ENCODE peak calls at places on chromosomes 2 and 18, in four cellular contexts. One of them, this sample, is unnamed. For H3K4me1, the result is how much of the 10 kb centered on the place peaks cover.

GRCh38 chr2:234823877-234824376 is 127.9 kb upstream of the SH3BP4 start:
- DNase-seq in naive thymus-derived CD4-positive, alpha-beta T cell: no peak
- DNase-seq in sigmoid colon: peak
- DNase-seq in lower lobe of right lung: no peak
- DNase-seq in this sample: no peak

GRCh38 chr2:73827018-73827417 is 1.7 kb upstream of the STAMBP start:
- DNase-seq in naive thymus-derived CD4-positive, alpha-beta T cell: no peak
- DNase-seq in sigmoid colon: no peak
- DNase-seq in lower lobe of right lung: no peak
- DNase-seq in this sample: no peak

GRCh38 chr2:125172181-125172580 is 1147.1 kb downstream of the CNTNAP5 start:
- DNase-seq in naive thymus-derived CD4-positive, alpha-beta T cell: no peak
- DNase-seq in sigmoid colon: no peak
- DNase-seq in lower lobe of right lung: no peak
- DNase-seq in this sample: no peak

GRCh38 chr2:235866373-235866772 is 301.8 kb downstream of the GBX2 start:
- DNase-seq in naive thymus-derived CD4-positive, alpha-beta T cell: no peak
- DNase-seq in sigmoid colon: no peak
- DNase-seq in lower lobe of right lung: no peak
- DNase-seq in this sample: no peak

GRCh38 chr2:120554625-120555032 is 181.0 kb upstream of the GLI2 start:
- DNase-seq in naive thymus-derived CD4-positive, alpha-beta T cell: no peak
- DNase-seq in sigmoid colon: no peak
- DNase-seq in lower lobe of right lung: no peak
- DNase-seq in this sample: no peak

GRCh38 chr2:231693956-231694355 is 14.4 kb upstream of the PTMA start:
- DNase-seq in naive thymus-derived CD4-positive, alpha-beta T cell: no peak
- DNase-seq in sigmoid colon: no peak
- DNase-seq in lower lobe of right lung: no peak
- DNase-seq in this sample: no peak

GRCh38 chr2:187640926-187641510 is 86.8 kb upstream of the TFPI start:
- DNase-seq in naive thymus-derived CD4-positive, alpha-beta T cell: no peak
- DNase-seq in sigmoid colon: no peak
- DNase-seq in lower lobe of right lung: no peak
- DNase-seq in this sample: no peak

GRCh38 chr2:60553992-60554648 is 666 bp upstream of the BCL11A start:
- DNase-seq in naive thymus-derived CD4-positive, alpha-beta T cell: no peak
- DNase-seq in sigmoid colon: no peak
- DNase-seq in lower lobe of right lung: peak
- DNase-seq in this sample: no peak

GRCh38 chr2:207330912-207331311 is 165.2 kb upstream of the KLF7 start:
- DNase-seq in naive thymus-derived CD4-positive, alpha-beta T cell: no peak
- DNase-seq in sigmoid colon: no peak
- DNase-seq in lower lobe of right lung: no peak
- DNase-seq in this sample: no peak

DNA sequence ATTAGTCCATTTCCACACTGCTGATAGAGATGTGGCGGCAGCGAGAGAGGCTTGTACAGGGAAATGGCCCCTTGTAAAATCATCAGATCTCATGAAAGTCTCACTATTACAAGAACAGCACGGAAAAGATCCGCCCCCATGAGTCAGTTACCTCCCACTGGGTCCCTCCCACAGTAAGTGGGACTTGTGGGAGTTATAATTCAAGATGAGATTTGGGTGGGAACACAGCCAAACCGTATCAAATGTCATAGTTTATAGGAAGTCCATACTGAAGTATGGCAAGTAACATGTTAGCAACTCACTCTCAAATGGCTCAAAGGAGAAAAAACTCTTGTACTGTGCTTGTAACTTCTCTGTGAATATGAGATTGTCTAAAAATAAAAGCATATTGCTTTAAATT is 56.1 kb downstream of the FARP2 start:
- DNase-seq in naive thymus-derived CD4-positive, alpha-beta T cell: no peak
- DNase-seq in sigmoid colon: no peak
- DNase-seq in lower lobe of right lung: no peak
- DNase-seq in this sample: no peak
- H3K27ac ChIP-seq in naive thymus-derived CD4-positive, alpha-beta T cell: no peak
- H3K27ac ChIP-seq in sigmoid colon: no peak
- H3K27ac ChIP-seq in lower lobe of right lung: no peak
- H3K27ac ChIP-seq in this sample: no peak

GRCh38 chr2:218516614-218517013 is 51.5 kb downstream of the USP37 start:
- DNase-seq in naive thymus-derived CD4-positive, alpha-beta T cell: peak
- DNase-seq in sigmoid colon: no peak
- DNase-seq in lower lobe of right lung: no peak
- DNase-seq in this sample: peak
- H3K4me3 ChIP-seq in naive thymus-derived CD4-positive, alpha-beta T cell: no peak
- H3K4me3 ChIP-seq in sigmoid colon: no peak
- H3K4me3 ChIP-seq in lower lobe of right lung: no peak
- H3K4me3 ChIP-seq in this sample: no peak

GRCh38 chr18:57776354-57776753 is 26.8 kb downstream of the ATP8B1 start:
- DNase-seq in naive thymus-derived CD4-positive, alpha-beta T cell: no peak
- DNase-seq in sigmoid colon: no peak
- DNase-seq in lower lobe of right lung: no peak
- DNase-seq in this sample: no peak
- H3K4me1 ChIP-seq in naive thymus-derived CD4-positive, alpha-beta T cell: under half
- H3K4me1 ChIP-seq in sigmoid colon: under half
- H3K4me1 ChIP-seq in lower lobe of right lung: under half
- H3K4me1 ChIP-seq in this sample: under half

GRCh38 chr2:9364373-9364772 is 59.0 kb downstream of the ITGB1BP1 start:
- DNase-seq in naive thymus-derived CD4-positive, alpha-beta T cell: no peak
- DNase-seq in sigmoid colon: no peak
- DNase-seq in lower lobe of right lung: no peak
- DNase-seq in this sample: no peak
- H3K27ac ChIP-seq in naive thymus-derived CD4-positive, alpha-beta T cell: no peak
- H3K27ac ChIP-seq in sigmoid colon: no peak
- H3K27ac ChIP-seq in lower lobe of right lung: no peak
- H3K27ac ChIP-seq in this sample: no peak

DNA sequence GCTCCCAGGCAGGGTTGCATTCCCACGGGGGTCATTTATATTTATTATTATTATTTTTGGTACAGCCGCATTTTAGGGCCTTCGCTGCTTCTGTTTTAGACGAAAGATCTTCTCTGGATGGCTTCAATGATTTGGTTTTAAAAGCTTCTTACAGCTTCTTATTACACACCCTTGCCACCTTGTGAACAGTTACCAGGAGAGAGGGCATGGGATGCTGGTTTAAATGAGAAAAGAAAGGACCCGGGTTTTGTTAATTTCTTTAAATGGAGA is 1.7 kb downstream of the SH3RF3 start:
- DNase-seq in naive thymus-derived CD4-positive, alpha-beta T cell: no peak
- DNase-seq in sigmoid colon: no peak
- DNase-seq in lower lobe of right lung: no peak
- DNase-seq in this sample: no peak
- H3K4me3 ChIP-seq in naive thymus-derived CD4-positive, alpha-beta T cell: no peak
- H3K4me3 ChIP-seq in sigmoid colon: peak
- H3K4me3 ChIP-seq in lower lobe of right lung: peak
- H3K4me3 ChIP-seq in this sample: no peak

GRCh38 chr18:13218376-13219011 is at the start of gene LDLRAD4:
- DNase-seq in naive thymus-derived CD4-positive, alpha-beta T cell: peak
- DNase-seq in sigmoid colon: peak
- DNase-seq in lower lobe of right lung: no peak
- DNase-seq in this sample: peak
- H3K4me1 ChIP-seq in naive thymus-derived CD4-positive, alpha-beta T cell: under half
- H3K4me1 ChIP-seq in sigmoid colon: half or more
- H3K4me1 ChIP-seq in lower lobe of right lung: half or more
- H3K4me1 ChIP-seq in this sample: under half

DNA sequence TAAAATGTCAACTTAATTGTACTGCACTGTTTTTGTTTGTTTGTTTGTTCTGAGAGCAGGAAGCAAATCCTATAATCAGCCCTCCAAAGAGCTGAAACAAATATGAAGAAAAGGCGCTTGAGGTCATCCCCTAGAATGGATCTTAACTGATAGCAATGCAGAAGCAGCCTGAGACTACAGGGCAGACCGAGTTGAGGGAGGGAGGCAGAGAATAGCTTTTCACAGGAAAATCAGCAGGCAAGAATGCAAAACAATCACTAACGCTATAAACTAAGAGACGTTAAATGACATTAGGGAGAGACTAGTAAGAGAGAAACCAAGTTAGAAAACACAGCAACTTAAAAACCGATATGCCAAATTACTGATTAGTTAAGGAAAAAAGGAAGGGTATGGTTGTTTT is 37.2 kb downstream of the GALNT1 start:
- DNase-seq in naive thymus-derived CD4-positive, alpha-beta T cell: no peak
- DNase-seq in sigmoid colon: no peak
- DNase-seq in lower lobe of right lung: no peak
- DNase-seq in this sample: no peak
- H3K27ac ChIP-seq in naive thymus-derived CD4-positive, alpha-beta T cell: no peak
- H3K27ac ChIP-seq in sigmoid colon: no peak
- H3K27ac ChIP-seq in lower lobe of right lung: no peak
- H3K27ac ChIP-seq in this sample: no peak

GRCh38 chr2:72145658-72146329 is 1.9 kb downstream of the CYP26B1 start:
- DNase-seq in naive thymus-derived CD4-positive, alpha-beta T cell: no peak
- DNase-seq in sigmoid colon: peak
- DNase-seq in lower lobe of right lung: no peak
- DNase-seq in this sample: no peak

GRCh38 chr2:72143441-72144356 is 4.0 kb downstream of the CYP26B1 start:
- DNase-seq in naive thymus-derived CD4-positive, alpha-beta T cell: no peak
- DNase-seq in sigmoid colon: peak
- DNase-seq in lower lobe of right lung: no peak
- DNase-seq in this sample: no peak

GRCh38 chr2:72146357-72147302 is 1.0 kb downstream of the CYP26B1 start:
- DNase-seq in naive thymus-derived CD4-positive, alpha-beta T cell: no peak
- DNase-seq in sigmoid colon: peak
- DNase-seq in lower lobe of right lung: peak
- DNase-seq in this sample: no peak

GRCh38 chr2:72144412-72144745 is 3.3 kb downstream of the CYP26B1 start:
- DNase-seq in naive thymus-derived CD4-positive, alpha-beta T cell: no peak
- DNase-seq in sigmoid colon: peak
- DNase-seq in lower lobe of right lung: no peak
- DNase-seq in this sample: no peak

DNA sequence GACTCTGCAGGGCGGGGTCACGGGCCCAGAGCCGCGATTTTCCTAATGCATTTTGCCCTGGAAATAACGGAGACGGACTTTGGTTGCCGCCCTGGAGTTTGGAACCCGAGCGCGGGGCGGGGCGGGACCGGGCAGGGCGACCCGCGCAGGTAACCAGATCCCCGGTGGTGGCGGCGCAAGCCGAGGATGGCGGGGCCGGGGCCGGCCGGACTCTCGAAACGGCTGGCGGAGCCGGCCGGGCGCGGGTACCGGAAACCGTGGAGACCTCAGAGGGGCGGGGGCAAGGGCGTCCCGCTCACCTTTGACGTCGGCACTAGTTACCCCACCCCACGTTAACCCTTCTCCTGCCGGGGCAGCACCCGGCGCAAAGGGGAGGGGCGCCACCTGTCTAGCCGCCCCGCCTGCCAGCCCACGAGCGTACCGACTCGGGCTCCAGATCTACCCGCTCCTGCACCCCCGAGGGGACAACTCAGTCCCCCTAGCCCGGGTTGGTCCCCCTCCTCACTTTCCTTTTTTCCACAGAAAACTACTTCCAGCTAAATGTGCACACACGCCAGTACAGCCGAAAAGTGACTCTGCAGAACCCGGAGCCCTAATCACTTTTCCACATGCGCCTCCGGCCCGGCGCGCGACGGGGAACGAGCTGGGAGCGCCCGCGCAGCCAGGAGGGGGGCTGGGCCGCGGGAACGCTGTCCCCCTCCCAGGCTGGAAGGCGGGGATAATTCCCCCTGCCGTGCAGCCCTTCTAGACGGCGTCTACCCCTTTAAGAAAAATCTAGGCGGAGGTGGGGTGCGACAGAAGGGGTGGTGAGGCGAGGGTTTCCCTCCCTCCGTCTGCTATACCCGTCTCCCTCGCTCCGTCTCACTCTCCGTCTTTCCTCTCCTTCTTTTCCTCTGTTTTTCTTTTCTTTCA is 2.7 kb downstream of the CYP26B1 start:
- DNase-seq in naive thymus-derived CD4-positive, alpha-beta T cell: no peak
- DNase-seq in sigmoid colon: peak
- DNase-seq in lower lobe of right lung: no peak
- DNase-seq in this sample: no peak
- H3K4me3 ChIP-seq in naive thymus-derived CD4-positive, alpha-beta T cell: no peak
- H3K4me3 ChIP-seq in sigmoid colon: peak
- H3K4me3 ChIP-seq in lower lobe of right lung: peak
- H3K4me3 ChIP-seq in this sample: no peak

This sample was measured in CD4-positive, alpha-beta memory T cell.